ENCODE peak calls at places on chromosomes 6 and 20, in ten cellular contexts. B is neural progenitor cell; L is colonic mucosa; E is suprapubic skin; M is GM23248; Z is breast epithelium; K is CD8-positive, alpha-beta memory T cell; A is K562; C is heart right ventricle; O is uterus. I is an unnamed sample.

GRCh38 chr20:4925842-4926530 is 75.3 kb downstream of the SLC23A2 start:
- DNase-seq in B (no peak), L (peak; percentile 72), E (no peak), M (peak; percentile 73), Z (peak; percentile 64), K (no peak), A (no peak), C (peak; percentile 53), O (peak; percentile 75), I (peak; percentile 81)

GRCh38 chr20:50550531-50550930 is 40.3 kb downstream of the PTPN1 start:
- DNase-seq in B (no peak), L (no peak), E (no peak), M (no peak), Z (no peak), K (no peak), A (no peak), C (no peak), O (no peak), I (no peak)

GRCh38 chr20:56617489-56617888 is 11.6 kb upstream of the TFAP2C start:
- DNase-seq in B (no peak), L (no peak), E (no peak), M (no peak), Z (no peak), K (no peak), A (no peak), C (no peak), O (no peak), I (no peak)

GRCh38 chr20:4027590-4028265 is 12.4 kb upstream of the RNF24 start:
- DNase-seq in B (no peak), L (no peak), E (no peak), M (peak; percentile 32), Z (no peak), K (no peak), A (no peak), C (no peak), O (no peak), I (no peak)

GRCh38 chr6:112180095-112180820 is 74.1 kb downstream of the LAMA4 start:
- DNase-seq in B (peak; percentile 90), L (peak; percentile 46), E (no peak), M (peak; percentile 84), Z (no peak), K (peak; percentile 54), A (peak; percentile 44), C (no peak), O (peak; percentile 72), I (peak; percentile 66)

GRCh38 chr6:125533710-125534397 is 215.6 kb upstream of the HEY2 start:
- DNase-seq in B (peak; percentile 71), L (no peak), E (no peak), M (no peak), Z (no peak), K (no peak), A (no peak), C (no peak), O (no peak), I (no peak)

GRCh38 chr6:24494726-24495515 is at the start of gene ALDH5A1:
- DNase-seq in B (peak; percentile 88), L (peak; percentile 77), E (peak; percentile 73), M (peak; percentile 82), Z (peak; percentile 37), K (peak; percentile 84), A (peak; percentile 75), C (peak; percentile 79), O (peak; percentile 63), I (peak; percentile 77)

GRCh38 chr6:111951439-111952140 is 78.3 kb upstream of the FYN start:
- DNase-seq in B (no peak), L (no peak), E (peak; percentile 50), M (no peak), Z (no peak), K (no peak), A (no peak), C (no peak), O (no peak), I (no peak)

GRCh38 chr6:34513628-34514027 is 42.5 kb downstream of the SPDEF start:
- DNase-seq in B (peak; percentile 70), L (no peak), E (peak; percentile 13), M (no peak), Z (no peak), K (no peak), A (peak; percentile 60), C (no peak), O (no peak), I (peak; percentile 40)

GRCh38 chr6:34515473-34516387 is 40.4 kb downstream of the SPDEF start:
- DNase-seq in B (no peak), L (no peak), E (peak; percentile 52), M (no peak), Z (no peak), K (no peak), A (no peak), C (no peak), O (no peak), I (peak; percentile 61)

GRCh38 chr6:34512738-34513115 is 43.4 kb downstream of the SPDEF start:
- DNase-seq in B (no peak), L (no peak), E (peak; percentile 44), M (no peak), Z (no peak), K (no peak), A (no peak), C (no peak), O (no peak), I (peak; percentile 25)

GRCh38 chr6:34514593-34515472 is 41.3 kb downstream of the SPDEF start:
- DNase-seq in B (peak; percentile 92), L (no peak), E (peak; percentile 59), M (peak; percentile 67), Z (no peak), K (no peak), A (peak; percentile 81), C (no peak), O (no peak), I (peak; percentile 56)

DNA sequence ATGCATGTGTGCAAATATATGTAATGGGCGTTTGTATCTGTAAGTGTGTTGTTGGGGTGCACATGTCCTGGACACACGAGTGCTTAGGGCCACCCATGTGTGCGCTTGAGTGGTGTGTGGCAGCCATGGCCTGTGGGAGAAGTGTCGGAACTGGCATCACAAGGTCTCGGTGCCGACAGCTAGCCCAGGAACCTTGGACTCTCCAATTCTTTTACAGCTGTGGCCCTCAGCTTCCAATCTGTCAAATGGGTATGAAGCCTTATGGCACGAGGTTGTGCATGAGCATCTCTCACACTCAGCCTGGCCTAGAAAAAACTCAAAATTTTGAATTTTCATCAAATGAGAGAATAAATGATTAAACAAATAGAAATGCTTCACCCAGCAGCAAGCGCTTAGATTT is 42.0 kb downstream of the SPDEF start:
- DNase-seq in B (no peak), L (no peak), E (peak; percentile 39), M (no peak), Z (no peak), K (no peak), A (no peak), C (no peak), O (no peak), I (peak; percentile 9)
- H3K27me3 ChIP-seq in B (peaks cover 40% of the 10 kb centered on the region), L (no peaks in the 10 kb centered on the region), E (peaks cover 19% of the 10 kb centered on the region), M (peaks cover 5% of the 10 kb centered on the region), Z (no peaks in the 10 kb centered on the region), K (no peaks in the 10 kb centered on the region), A (no peaks in the 10 kb centered on the region), C (peaks cover 18% of the 10 kb centered on the region), O (no peaks in the 10 kb centered on the region), I (peaks cover 5% of the 10 kb centered on the region)

GRCh38 chr6:87671555-87672029 is 30.4 kb downstream of the AKIRIN2 start:
- DNase-seq in B (no peak), L (no peak), E (no peak), M (no peak), Z (no peak), K (no peak), A (no peak), C (no peak), O (no peak), I (no peak)

GRCh38 chr6:87674286-87674685 is 27.7 kb downstream of the AKIRIN2 start:
- DNase-seq in B (no peak), L (no peak), E (no peak), M (no peak), Z (no peak), K (no peak), A (peak; percentile 18), C (no peak), O (no peak), I (no peak)

GRCh38 chr6:87675004-87675681 is 26.9 kb downstream of the AKIRIN2 start:
- DNase-seq in B (no peak), L (no peak), E (no peak), M (no peak), Z (no peak), K (no peak), A (no peak), C (no peak), O (no peak), I (no peak)

GRCh38 chr6:87672641-87673040 is 29.4 kb downstream of the AKIRIN2 start:
- DNase-seq in B (no peak), L (no peak), E (no peak), M (no peak), Z (no peak), K (no peak), A (no peak), C (no peak), O (no peak), I (no peak)

GRCh38 chr6:87673237-87673636 is 28.8 kb downstream of the AKIRIN2 start:
- DNase-seq in B (no peak), L (no peak), E (no peak), M (no peak), Z (no peak), K (no peak), A (no peak), C (no peak), O (no peak), I (no peak)
- H3K4me1 ChIP-seq in B (peaks cover 8% of the 10 kb centered on the region), L (no peaks in the 10 kb centered on the region), E (no peaks in the 10 kb centered on the region), M (no peaks in the 10 kb centered on the region), Z (no peaks in the 10 kb centered on the region), K (no peaks in the 10 kb centered on the region), A (no peaks in the 10 kb centered on the region), C (peaks cover 31% of the 10 kb centered on the region), O (no peaks in the 10 kb centered on the region), I (no peaks in the 10 kb centered on the region)

DNA sequence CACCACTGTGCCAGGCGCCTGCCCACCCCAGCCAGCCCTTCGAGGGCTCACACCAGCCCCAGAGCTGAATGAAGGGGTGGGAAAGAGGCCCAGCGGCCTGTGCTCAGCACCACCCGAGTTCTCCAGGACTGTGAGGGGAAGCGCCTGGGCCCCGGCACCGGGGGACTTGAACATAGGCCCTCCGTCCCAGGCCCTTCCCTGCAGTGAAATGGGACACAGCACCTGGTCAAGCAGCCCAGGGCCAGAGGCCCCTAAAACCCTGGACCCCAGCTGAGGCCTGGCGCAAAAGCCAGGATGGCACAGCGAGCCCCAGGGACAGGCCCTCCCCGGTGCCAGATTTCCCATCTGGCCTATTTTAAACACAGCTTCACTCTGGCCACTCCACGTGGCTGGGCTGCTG is 4.0 kb downstream of the KCNQ2 start:
- DNase-seq in B (no peak), L (no peak), E (no peak), M (no peak), Z (no peak), K (no peak), A (no peak), C (no peak), O (no peak), I (no peak)
- H3K27me3 ChIP-seq in B (peaks cover 6% of the 10 kb centered on the region), L (peaks cover 23% of the 10 kb centered on the region), E (peaks cover 95% of the 10 kb centered on the region), M (peaks cover 57% of the 10 kb centered on the region), Z (peaks cover 94% of the 10 kb centered on the region), K (peaks cover 5% of the 10 kb centered on the region), A (peaks cover 47% of the 10 kb centered on the region), C (peaks cover 70% of the 10 kb centered on the region), O (peaks cover 11% of the 10 kb centered on the region), I (peaks cover 48% of the 10 kb centered on the region)

DNA sequence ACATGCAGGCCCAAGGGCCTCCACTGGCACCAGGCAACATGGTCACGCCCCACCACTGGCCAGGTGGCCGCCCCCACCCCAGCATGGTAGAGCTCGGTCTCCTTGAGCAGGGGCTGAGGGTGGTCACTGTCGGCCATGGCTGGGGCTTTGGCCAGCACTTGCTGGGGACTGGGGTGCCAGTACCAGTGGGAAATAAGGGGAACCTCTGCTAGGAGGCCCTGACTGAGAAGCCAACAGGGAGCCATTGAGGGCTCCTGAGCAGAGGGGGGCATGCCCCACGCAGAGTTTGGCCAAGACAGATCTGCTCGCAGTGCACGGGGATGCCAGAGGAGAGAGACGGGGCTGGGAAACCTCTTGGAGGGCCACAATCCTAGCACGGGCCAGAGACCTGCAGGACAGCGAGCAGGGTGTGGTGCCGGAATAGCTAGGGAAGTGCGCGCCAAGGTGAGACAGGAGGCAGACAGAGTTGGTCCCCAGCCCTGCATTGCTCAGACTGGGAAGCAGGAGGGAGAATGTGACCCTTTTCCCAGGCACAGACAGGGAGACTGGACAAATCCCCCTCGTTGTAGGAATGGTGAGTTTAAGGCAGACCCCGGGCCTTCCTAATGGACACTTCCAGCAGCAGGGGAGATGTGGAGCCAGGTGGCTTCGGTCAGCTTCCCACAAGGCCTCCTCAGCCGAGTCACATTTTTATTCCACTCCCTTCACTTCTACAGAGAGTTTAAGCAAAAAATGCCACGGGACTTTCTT is 179.0 kb upstream of the CST7 start:
- DNase-seq in B (no peak), L (no peak), E (peak; percentile 48), M (no peak), Z (no peak), K (no peak), A (no peak), C (no peak), O (no peak), I (no peak)
- H3K4me1 ChIP-seq in B (no peaks in the 10 kb centered on the region), L (no peaks in the 10 kb centered on the region), E (no peaks in the 10 kb centered on the region), M (peaks cover 5% of the 10 kb centered on the region), Z (no peaks in the 10 kb centered on the region), K (no peaks in the 10 kb centered on the region), A (no peaks in the 10 kb centered on the region), C (peaks cover 4% of the 10 kb centered on the region), O (no peaks in the 10 kb centered on the region), I (no peaks in the 10 kb centered on the region)

I was measured in sigmoid colon.